ENCODE peak calls at places on chromosomes 4 and X, in seven cellular contexts. T, D, L, Q, Z, M and U are unnamed samples.

GRCh38 chrX:133792198-133792953 is 193.0 kb downstream of the GPC3 start:
- DNase-seq in Z (peak), T (peak), L (peak), M (peak), Q (peak), D (peak), U (peak)

GRCh38 chr4:153367092-153367491 is 22.6 kb downstream of the MND1 start:
- DNase-seq in D (no peak), L (no peak), T (no peak), Q (no peak), M (no peak), Z (no peak), U (no peak)

GRCh38 chrX:115894087-115894486 is 276.5 kb upstream of the AGTR2 start:
- DNase-seq in T (no peak), Q (no peak), L (peak), M (peak), Z (no peak), D (peak), U (peak)

GRCh38 chr4:3822230-3822947 is 56.2 kb downstream of the ADRA2C start:
- DNase-seq in L (no peak), T (no peak), M (no peak), Q (peak), D (no peak), Z (peak), U (no peak)

GRCh38 chr4:71338846-71339593 is at the start of gene SLC4A4:
- DNase-seq in L (no peak), D (no peak), M (peak), Q (no peak), Z (peak), T (no peak), U (no peak)

GRCh38 chr4:6902318-6903042 is 7.1 kb upstream of the TBC1D14 start:
- DNase-seq in L (no peak), D (no peak), Z (no peak), Q (no peak), M (no peak), T (no peak), U (no peak)

GRCh38 chrX:2732649-2733048 is 19.2 kb upstream of the XG start:
- DNase-seq in D (no peak), T (no peak), Z (no peak), Q (no peak), L (no peak), M (no peak), U (no peak)

GRCh38 chr4:143455211-143455610 is 58.3 kb upstream of the SMARCA5 start:
- DNase-seq in Z (no peak), Q (no peak), L (no peak), T (no peak), M (no peak), D (no peak), U (no peak)

GRCh38 chr4:153468587-153468986 is 2.4 kb downstream of the TMEM131L start:
- DNase-seq in L (no peak), T (peak), M (no peak), D (no peak), Z (no peak), Q (no peak), U (peak)

GRCh38 chr4:176320340-176320975 is 692 bp downstream of the SPCS3 start:
- DNase-seq in L (peak), D (peak), M (peak), Q (peak), T (peak), Z (peak), U (peak)

GRCh38 chr4:153987291-153987690 is 198.4 kb upstream of the SFRP2 start:
- DNase-seq in M (no peak), Q (no peak), D (no peak), L (no peak), Z (peak), T (no peak), U (no peak)

GRCh38 chrX:47540754-47541538 is 20.1 kb upstream of the ARAF start:
- DNase-seq in M (peak), Z (peak), L (peak), Q (peak), D (peak), T (no peak), U (peak)

GRCh38 chr4:40990899-40991265 is 223.5 kb downstream of the APBB2 start:
- DNase-seq in M (no peak), L (no peak), T (peak), Q (no peak), D (no peak), Z (peak), U (no peak)

GRCh38 chr4:85722806-85723205 is 247.9 kb downstream of the ARHGAP24 start:
- DNase-seq in L (no peak), T (no peak), D (no peak), M (no peak), Q (no peak), Z (peak), U (no peak)

GRCh38 chr4:26163425-26164362 is 157.1 kb upstream of the RBPJ start:
- DNase-seq in M (no peak), L (no peak), Z (no peak), Q (no peak), T (no peak), D (no peak), U (no peak)

GRCh38 chrX:109902665-109903064 is 100.2 kb upstream of the TMEM164 start:
- DNase-seq in Q (no peak), Z (peak), M (peak), T (no peak), L (no peak), D (no peak), U (no peak)

GRCh38 chr4:77349796-77350195 is 192.8 kb downstream of the CCNG2 start:
- DNase-seq in T (no peak), Q (no peak), Z (peak), M (peak), L (no peak), D (no peak), U (no peak)

GRCh38 chr4:82823062-82823461 is 24.5 kb upstream of the SCD5 start:
- DNase-seq in T (no peak), Q (no peak), Z (peak), M (peak), D (no peak), L (no peak), U (no peak)

DNA sequence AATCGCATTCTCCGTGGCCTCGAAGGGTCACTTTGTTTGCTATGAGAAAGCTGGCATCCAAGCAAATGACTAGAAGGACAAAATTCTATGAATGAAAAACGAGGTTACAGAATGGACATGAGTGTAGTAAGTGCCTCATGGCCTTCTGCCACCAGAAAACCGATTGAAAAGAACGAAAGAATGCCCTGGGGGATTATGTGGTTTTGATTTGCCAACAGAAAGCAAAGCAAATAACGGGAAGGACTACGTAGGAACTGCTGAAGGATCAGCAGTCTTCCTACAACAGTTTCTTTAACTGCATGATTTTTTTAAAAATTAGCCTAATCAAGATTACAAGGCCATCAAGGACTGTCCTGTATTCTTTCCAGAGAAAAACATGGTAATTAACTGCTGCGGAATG is 50.6 kb downstream of the NRK start:
- DNase-seq in Z (no peak), T (no peak), L (no peak), M (peak), D (no peak), Q (no peak), U (no peak)
- TF ChIP-seq EZH2phosphoT487 in Z (no peak), T (no peak), L (no peak), M (no peak), D (no peak), Q (no peak), U (no peak)

DNA sequence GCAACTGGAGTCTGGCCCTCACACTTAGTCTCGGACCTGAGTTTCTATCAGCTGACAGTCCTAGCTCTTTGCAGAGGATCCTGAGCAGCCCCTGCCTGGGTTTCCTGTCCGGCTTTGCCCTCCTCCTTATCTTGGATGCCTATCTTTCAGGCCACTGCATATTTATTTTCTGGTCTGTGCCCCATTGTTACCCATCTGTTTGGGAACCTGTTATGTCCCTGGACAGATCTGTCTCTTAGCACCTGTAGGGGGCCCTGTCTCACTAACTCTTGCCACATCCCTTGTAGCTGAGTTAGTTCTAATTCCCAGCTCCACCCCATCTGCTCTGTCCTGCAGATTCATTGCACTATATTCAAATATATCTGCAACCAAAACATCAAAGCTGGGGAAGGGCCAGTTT is 514.9 kb upstream of the LCORL start:
- DNase-seq in T (no peak), Q (no peak), Z (no peak), D (no peak), L (no peak), M (no peak), U (peak)
- TF ChIP-seq EZH2phosphoT487 in T (no peak), Q (no peak), Z (no peak), D (no peak), L (no peak), M (no peak), U (no peak)

GRCh38 chrX:12701625-12702024 is 89.6 kb upstream of the PRPS2 start:
- DNase-seq in T (peak), L (peak), Q (peak), M (peak), D (peak), Z (peak), U (peak)

GRCh38 chrX:12700745-12701144 is 90.5 kb upstream of the PRPS2 start:
- DNase-seq in L (no peak), D (no peak), T (no peak), Z (no peak), Q (no peak), M (no peak), U (no peak)

GRCh38 chrX:12704706-12705105 is 86.5 kb upstream of the PRPS2 start:
- DNase-seq in D (no peak), Q (no peak), Z (no peak), L (no peak), T (no peak), M (no peak), U (no peak)

GRCh38 chrX:12702509-12703091 is 88.6 kb upstream of the PRPS2 start:
- DNase-seq in L (peak), Q (no peak), D (no peak), M (peak), T (peak), Z (no peak), U (peak)
- TF ChIP-seq EZH2phosphoT487 in L (no peak), Q (no peak), D (no peak), M (no peak), T (no peak), Z (no peak), U (no peak)

GRCh38 chrX:30653415-30654131 is at the start of gene GK:
- DNase-seq in Z (peak), L (no peak), T (peak), Q (peak), M (peak), D (peak), U (peak)
- TF ChIP-seq EZH2phosphoT487 in Z (no peak), L (no peak), T (no peak), Q (no peak), M (no peak), D (no peak), U (no peak)

DNA sequence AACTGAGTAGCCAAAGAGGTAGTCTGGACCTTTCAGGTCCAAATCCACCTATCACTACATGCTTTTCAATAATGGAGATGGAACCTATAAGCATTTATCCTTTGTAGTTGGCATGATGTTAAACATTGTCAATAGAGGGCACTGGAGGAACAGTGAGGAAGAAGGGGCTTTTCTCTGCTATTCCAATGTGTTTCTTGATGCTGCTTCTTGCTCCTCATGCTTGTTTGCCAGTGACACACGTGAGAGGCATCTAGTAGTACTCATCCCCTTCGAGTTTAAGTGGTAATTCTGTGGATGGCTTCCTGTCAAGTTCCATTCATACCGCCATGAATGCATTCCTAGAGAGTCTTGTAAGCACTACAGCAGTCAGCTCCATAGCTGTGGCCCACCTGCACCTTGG is 84.0 kb downstream of the NAA11 start:
- DNase-seq in D (no peak), Q (no peak), M (peak), L (peak), T (no peak), Z (peak), U (no peak)
- TF ChIP-seq EZH2phosphoT487 in D (no peak), Q (no peak), M (no peak), L (no peak), T (no peak), Z (no peak), U (no peak)

DNA sequence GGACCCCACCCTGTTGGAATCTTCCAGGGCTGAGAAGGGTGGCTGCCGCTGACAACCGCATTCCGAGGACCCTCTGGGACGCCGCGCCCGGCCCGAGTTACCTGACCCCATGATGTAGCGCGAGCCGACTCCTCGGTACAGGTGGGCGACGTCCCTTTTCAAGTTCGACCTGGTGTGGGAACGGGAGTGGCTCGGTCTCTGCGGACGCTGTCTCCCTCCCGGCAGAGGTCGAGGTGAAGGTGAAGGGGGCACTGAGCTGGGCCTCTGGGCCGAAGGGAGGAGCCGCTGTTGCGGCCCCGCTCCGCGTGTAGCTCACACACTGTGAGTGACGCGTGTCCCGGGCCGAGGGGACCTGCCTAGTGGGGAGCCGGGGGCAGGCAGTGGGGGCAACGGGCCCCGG is 4.5 kb downstream of the GTPBP6 start:
- DNase-seq in D (no peak), M (no peak), L (no peak), Q (no peak), T (no peak), Z (no peak), U (no peak)
- TF ChIP-seq EZH2phosphoT487 in D (no peak), M (no peak), L (no peak), Q (no peak), T (no peak), Z (no peak), U (no peak)